ENCODE peak calls at places on chromosomes 13 and 19, in ten cellular contexts. X is PC-9; K is body of pancreas; L is dorsolateral prefrontal cortex; U is astrocyte of the spinal cord; N is tibial nerve; P is fibroblast of villous mesenchyme; G is left ventricle myocardium inferior; Y is CD8-positive, alpha-beta T cell; E is hepatocyte. W is an unnamed sample.

GRCh38 chr19:8352134-8352827 is 9.2 kb upstream of the KANK3 start:
- DNase-seq in X (no peak), K (no peak), L (no peak), U (no peak), N (no peak), P (peak), G (no peak), Y (no peak), E (no peak), W (no peak)

GRCh38 chr19:2770055-2771013 is 12.7 kb downstream of the SGTA start:
- DNase-seq in X (no peak), K (peak), L (no peak), U (no peak), N (no peak), P (no peak), G (peak), Y (no peak), E (no peak), W (no peak)

GRCh38 chr13:19153782-19154450 is 27.7 kb downstream of the TUBA3C start:
- DNase-seq in X (no peak), K (no peak), L (no peak), U (no peak), N (no peak), P (no peak), G (no peak), Y (no peak), E (no peak), W (no peak)

GRCh38 chr13:71493189-71493588 is 373.8 kb downstream of the DACH1 start:
- DNase-seq in X (no peak), K (no peak), L (no peak), U (no peak), N (no peak), P (no peak), G (no peak), Y (no peak), E (no peak), W (no peak)

GRCh38 chr13:41364043-41364442 is 53.0 kb downstream of the NAA16 start:
- DNase-seq in X (no peak), K (no peak), L (no peak), U (no peak), N (no peak), P (no peak), G (no peak), Y (no peak), E (no peak), W (no peak)

GRCh38 chr19:53985863-53986262 is 5.6 kb upstream of the CACNG6 start:
- DNase-seq in X (no peak), K (no peak), L (no peak), U (no peak), N (no peak), P (no peak), G (no peak), Y (no peak), E (no peak), W (no peak)

GRCh38 chr19:3451451-3451866 is 28.9 kb downstream of the SMIM24 start:
- DNase-seq in X (peak), K (no peak), L (no peak), U (no peak), N (no peak), P (peak), G (no peak), Y (no peak), E (no peak), W (no peak)

GRCh38 chr19:4866595-4867424 is 657 bp downstream of the PLIN3 start:
- DNase-seq in X (no peak), K (peak), L (no peak), U (peak), N (peak), P (peak), G (peak), Y (peak), E (peak), W (peak)

GRCh38 chr13:98507060-98507797 is 69.7 kb downstream of the STK24 start:
- DNase-seq in X (peak), K (peak), L (no peak), U (peak), N (no peak), P (peak), G (peak), Y (no peak), E (peak), W (no peak)

GRCh38 chr13:33644607-33645543 is 173.1 kb upstream of the RFC3 start:
- DNase-seq in X (no peak), K (no peak), L (no peak), U (no peak), N (no peak), P (peak), G (no peak), Y (no peak), E (no peak), W (no peak)

GRCh38 chr13:46595136-46595917 is 42.4 kb downstream of the LRCH1 start:
- DNase-seq in X (peak), K (no peak), L (no peak), U (no peak), N (no peak), P (peak), G (no peak), Y (no peak), E (no peak), W (no peak)

GRCh38 chr13:96090240-96091101 is 564 bp downstream of the HS6ST3 start:
- DNase-seq in X (no peak), K (peak), L (peak), U (peak), N (no peak), P (no peak), G (peak), Y (no peak), E (peak), W (peak)

GRCh38 chr19:11349171-11349570 is 2.9 kb downstream of the CCDC159 start:
- DNase-seq in X (no peak), K (no peak), L (no peak), U (no peak), N (no peak), P (no peak), G (no peak), Y (no peak), E (no peak), W (no peak)

GRCh38 chr19:13128583-13128982 is 10.5 kb downstream of the NACC1 start:
- DNase-seq in X (no peak), K (no peak), L (no peak), U (no peak), N (no peak), P (no peak), G (no peak), Y (no peak), E (peak), W (no peak)

GRCh38 chr13:112998506-112999280 is 29.7 kb downstream of the MCF2L start:
- DNase-seq in X (no peak), K (no peak), L (no peak), U (no peak), N (no peak), P (no peak), G (no peak), Y (no peak), E (no peak), W (no peak)

GRCh38 chr13:43838909-43839308 is 40.6 kb downstream of the CCDC122 start:
- DNase-seq in X (no peak), K (no peak), L (no peak), U (no peak), N (no peak), P (peak), G (no peak), Y (no peak), E (no peak), W (no peak)

GRCh38 chr19:4933528-4933927 is 24.2 kb downstream of the UHRF1 start:
- DNase-seq in X (no peak), K (no peak), L (no peak), U (peak), N (peak), P (peak), G (no peak), Y (no peak), E (no peak), W (no peak)

GRCh38 chr13:40558656-40559055 is 107.8 kb downstream of the FOXO1 start:
- DNase-seq in X (no peak), K (peak), L (no peak), U (no peak), N (no peak), P (no peak), G (no peak), Y (no peak), E (no peak), W (no peak)

GRCh38 chr13:46504036-46504435 is 48.9 kb upstream of the LRCH1 start:
- DNase-seq in X (no peak), K (no peak), L (no peak), U (no peak), N (no peak), P (no peak), G (no peak), Y (no peak), E (no peak), W (no peak)

GRCh38 chr19:12112238-12112637 is 27.9 kb downstream of the ZNF20 start:
- DNase-seq in X (no peak), K (no peak), L (no peak), U (no peak), N (no peak), P (no peak), G (no peak), Y (no peak), E (no peak), W (no peak)

GRCh38 chr19:50435221-50435620 is 2.5 kb downstream of the MYBPC2 start:
- DNase-seq in X (no peak), K (no peak), L (no peak), U (no peak), N (no peak), P (no peak), G (no peak), Y (no peak), E (no peak), W (no peak)

GRCh38 chr19:50433201-50434180 is 799 bp downstream of the MYBPC2 start:
- DNase-seq in X (no peak), K (no peak), L (no peak), U (no peak), N (no peak), P (no peak), G (no peak), Y (no peak), E (no peak), W (no peak)

GRCh38 chr19:50437862-50438449 is 5.3 kb downstream of the MYBPC2 start:
- DNase-seq in X (no peak), K (no peak), L (no peak), U (no peak), N (no peak), P (no peak), G (no peak), Y (no peak), E (no peak), W (no peak)

GRCh38 chr19:50434525-50434924 is 1.8 kb downstream of the MYBPC2 start:
- DNase-seq in X (no peak), K (no peak), L (no peak), U (no peak), N (no peak), P (no peak), G (no peak), Y (no peak), E (no peak), W (no peak)

GRCh38 chr19:50435627-50436026 is 2.9 kb downstream of the MYBPC2 start:
- DNase-seq in X (no peak), K (no peak), L (no peak), U (no peak), N (no peak), P (no peak), G (no peak), Y (no peak), E (no peak), W (no peak)
- TF ChIP-seq CTCF in X (no peak), K (no peak), L (no peak), U (no peak), N (no peak), P (no peak), G (no peak), Y (no peak), E (no peak), W (no peak)

DNA sequence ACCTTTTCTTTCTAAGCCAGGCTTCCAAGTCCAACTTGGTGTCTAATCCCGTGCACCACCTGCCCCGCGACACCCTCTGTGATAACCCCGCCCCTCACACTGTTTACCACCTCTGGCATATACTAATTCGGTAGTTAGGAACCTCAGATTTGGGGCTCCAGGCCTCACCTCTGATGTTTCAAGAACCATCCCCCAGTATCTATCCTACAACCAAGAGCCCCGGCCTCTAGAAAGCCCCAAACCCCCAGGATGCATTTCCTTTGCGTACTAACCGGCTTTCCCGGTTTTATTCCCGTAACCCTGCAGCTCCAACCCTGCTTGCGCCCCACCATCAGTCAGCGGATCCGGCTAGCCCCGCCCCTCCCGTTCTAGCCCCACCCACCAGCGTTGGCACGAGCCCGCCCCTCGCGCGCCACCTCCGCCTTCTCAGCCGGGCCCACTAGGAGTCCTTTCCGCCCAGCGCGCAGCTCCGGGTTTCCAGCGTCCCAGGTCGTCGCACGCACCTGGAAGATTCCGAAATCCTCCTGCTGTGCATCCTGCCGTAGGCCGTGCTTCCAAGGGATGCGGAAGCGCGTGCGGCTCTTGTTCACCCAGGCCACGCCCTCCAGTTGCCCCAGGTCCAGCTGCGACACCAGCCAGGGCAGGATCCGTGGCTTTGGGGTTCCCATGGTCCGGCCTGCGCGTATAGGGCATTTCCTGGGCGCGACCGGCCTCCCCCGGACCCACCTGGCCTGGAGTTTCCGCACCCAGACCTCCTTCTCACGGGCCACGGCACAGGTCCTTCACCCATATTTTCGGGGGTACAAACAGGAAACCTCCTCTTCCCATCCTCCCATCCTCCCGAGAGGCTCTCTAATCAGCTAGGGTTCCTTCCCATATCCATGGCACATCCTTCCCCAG is 1.2 kb downstream of the IRF3 start:
- DNase-seq in X (peak), K (peak), L (peak), U (peak), N (peak), P (peak), G (peak), Y (peak), E (peak), W (peak)
- TF ChIP-seq CTCF in X (no peak), K (peak), L (peak), U (peak), N (peak), P (peak), G (peak), Y (peak), E (no peak), W (no peak)

GRCh38 chr13:77002590-77003190 is 10.8 kb downstream of the CLN5 start:
- DNase-seq in X (no peak), K (no peak), L (no peak), U (peak), N (no peak), P (peak), G (no peak), Y (no peak), E (peak), W (no peak)
- TF ChIP-seq CTCF in X (peak), K (peak), L (peak), U (peak), N (peak), P (peak), G (peak), Y (peak), E (peak), W (peak)

GRCh38 chr13:94416454-94417080 is 62.9 kb downstream of the DCT start:
- DNase-seq in X (no peak), K (no peak), L (no peak), U (no peak), N (no peak), P (peak), G (no peak), Y (no peak), E (peak), W (no peak)
- TF ChIP-seq CTCF in X (peak), K (peak), L (no peak), U (peak), N (no peak), P (peak), G (peak), Y (no peak), E (peak), W (peak)

DNA sequence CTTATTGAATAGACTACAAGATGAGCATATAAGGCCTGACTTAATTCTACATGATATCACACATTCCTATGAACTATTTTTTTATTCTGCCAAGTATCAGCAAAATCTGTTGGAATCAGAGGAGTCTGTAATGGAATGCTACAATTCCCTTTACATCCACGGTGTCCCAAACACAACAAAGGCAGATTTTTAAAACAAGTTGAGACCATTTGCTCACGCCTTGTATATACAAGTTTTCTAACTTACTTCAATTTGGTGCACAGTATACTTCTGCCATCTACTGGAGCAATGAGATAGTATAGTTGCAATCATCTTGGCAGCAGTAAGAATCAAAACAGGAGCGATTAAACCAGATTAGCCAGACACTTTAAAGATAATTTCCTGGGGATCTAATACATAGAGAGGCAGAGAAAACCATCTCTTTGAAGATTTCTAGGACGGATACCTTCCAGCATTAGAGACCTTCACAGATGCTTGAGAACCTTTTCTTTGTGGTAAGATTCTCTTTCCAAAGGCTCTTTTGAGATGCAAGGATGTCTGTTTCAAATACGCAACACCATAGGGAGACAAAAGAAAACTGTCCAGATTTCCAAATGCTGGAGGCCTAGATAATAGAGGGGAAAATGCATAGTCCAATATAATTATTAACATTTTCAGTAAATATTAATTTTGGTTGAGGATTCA is 302.0 kb upstream of the MIR17HG start:
- DNase-seq in X (no peak), K (no peak), L (no peak), U (peak), N (no peak), P (no peak), G (no peak), Y (no peak), E (peak), W (peak)
- TF ChIP-seq CTCF in X (peak), K (peak), L (peak), U (peak), N (peak), P (no peak), G (no peak), Y (no peak), E (peak), W (peak)

GRCh38 chr13:21338156-21338555 is 120.9 kb downstream of the ZDHHC20 start:
- DNase-seq in X (no peak), K (no peak), L (no peak), U (no peak), N (no peak), P (no peak), G (no peak), Y (no peak), E (no peak), W (no peak)
- TF ChIP-seq CTCF in X (no peak), K (no peak), L (no peak), U (no peak), N (no peak), P (peak), G (no peak), Y (no peak), E (peak), W (no peak)

DNA sequence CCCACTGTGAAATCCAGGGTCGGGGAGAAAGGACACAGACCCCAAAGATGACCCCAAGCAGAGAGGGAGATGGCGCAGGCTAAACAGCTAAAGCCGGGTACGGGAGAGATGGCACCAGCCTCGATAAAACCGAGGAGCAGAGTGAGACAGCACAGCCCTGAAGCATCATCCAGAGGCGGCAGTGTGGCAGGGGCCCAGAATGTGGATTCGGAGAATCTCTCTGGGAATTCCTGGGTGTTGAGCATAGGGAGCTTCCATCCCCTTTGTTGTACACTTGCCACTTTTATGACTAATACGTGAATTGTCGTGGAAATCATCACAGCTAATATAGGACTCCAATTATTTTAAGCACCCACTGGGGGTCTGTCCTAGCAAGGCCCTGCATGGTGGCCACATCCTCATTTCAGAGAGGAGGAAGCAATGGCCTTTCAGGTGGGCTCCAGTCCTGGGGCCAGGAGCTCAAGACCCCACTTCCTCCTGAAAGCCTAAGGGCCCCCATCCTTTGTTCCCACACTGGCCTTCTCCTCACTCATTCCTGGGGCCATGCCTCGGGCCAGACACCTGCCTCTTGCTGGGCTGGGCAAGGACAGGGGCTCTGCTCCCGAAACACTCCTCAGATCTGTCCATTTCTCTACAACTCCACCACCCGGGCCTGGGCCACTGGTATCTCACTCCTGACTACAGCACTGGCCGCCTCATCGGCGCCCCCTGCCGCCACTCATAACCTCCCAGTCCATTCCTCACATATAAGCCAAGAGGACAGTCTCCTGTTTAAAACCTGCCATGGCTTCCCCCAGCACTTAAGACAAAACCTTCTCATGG is 29.3 kb upstream of the ATP1A3 start:
- DNase-seq in X (no peak), K (no peak), L (no peak), U (no peak), N (no peak), P (peak), G (no peak), Y (no peak), E (no peak), W (peak)
- TF ChIP-seq CTCF in X (peak), K (no peak), L (no peak), U (peak), N (no peak), P (peak), G (no peak), Y (peak), E (peak), W (peak)

DNA sequence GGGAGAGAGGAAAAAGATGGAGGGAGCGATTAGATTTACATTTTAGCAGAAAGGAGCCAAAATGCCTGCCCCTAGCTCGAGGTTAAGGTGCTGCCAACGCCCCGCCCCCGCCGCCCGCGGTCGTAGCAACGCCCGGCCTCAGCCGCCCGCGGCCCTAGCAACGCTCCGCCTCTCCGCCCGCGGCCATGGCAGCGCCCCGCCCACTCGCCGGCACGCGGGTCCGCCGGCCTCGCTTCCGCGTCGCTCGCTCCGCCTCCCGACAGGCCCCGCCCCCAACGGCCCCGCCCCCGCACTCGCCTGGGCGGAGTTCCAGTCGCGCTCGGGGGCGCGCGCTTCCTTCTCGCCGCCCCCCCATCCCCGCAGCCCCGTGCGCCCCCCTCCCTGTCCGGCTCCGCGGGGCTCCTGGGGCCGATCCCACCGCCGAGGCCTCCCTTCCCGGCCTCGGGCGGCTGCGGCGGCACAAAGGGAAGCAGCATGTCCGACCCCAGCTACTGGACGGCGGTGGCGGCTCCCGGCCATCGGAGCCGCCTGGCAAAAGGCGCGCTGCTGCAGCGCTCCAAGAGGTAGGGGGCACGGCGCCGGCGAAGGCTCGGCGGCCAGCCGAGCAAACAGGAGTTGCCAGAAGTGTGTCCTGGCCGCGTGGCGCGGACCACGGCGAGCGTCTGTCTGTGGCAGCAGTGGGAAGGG is 20.3 kb downstream of the MAST3 start:
- DNase-seq in X (peak), K (peak), L (peak), U (peak), N (peak), P (peak), G (peak), Y (peak), E (peak), W (peak)
- TF ChIP-seq CTCF in X (no peak), K (no peak), L (peak), U (no peak), N (no peak), P (no peak), G (no peak), Y (no peak), E (peak), W (no peak)

W was measured in GM13977.